ENCODE peak calls at places on chromosome 13, in eight cellular contexts. One of them, this sample, is unnamed.

GRCh38 chr13:49791753-49792549 is 531 bp downstream of the KPNA3 start:
- DNase-seq in mammary epithelial cell: peak
- DNase-seq in activated B cell treated with CpG ODN at 0.5 μM for 24 hours: peak
- DNase-seq in colonic mucosa: peak
- DNase-seq in astrocyte: peak
- DNase-seq in MCF 10A: peak
- DNase-seq in A673: peak
- DNase-seq in CD8-positive, alpha-beta T cell: peak
- DNase-seq in this sample: no peak

GRCh38 chr13:112688560-112689497 is 1.0 kb upstream of the ATP11A start:
- DNase-seq in astrocyte: no peak
- DNase-seq in A673: no peak
- DNase-seq in MCF 10A: no peak
- DNase-seq in colonic mucosa: peak
- DNase-seq in mammary epithelial cell: no peak
- DNase-seq in CD8-positive, alpha-beta T cell: no peak
- DNase-seq in activated B cell treated with CpG ODN at 0.5 μM for 24 hours: no peak
- DNase-seq in this sample: no peak

GRCh38 chr13:66875264-66875663 is 354.9 kb downstream of the PCDH9 start:
- DNase-seq in colonic mucosa: no peak
- DNase-seq in MCF 10A: no peak
- DNase-seq in A673: no peak
- DNase-seq in CD8-positive, alpha-beta T cell: no peak
- DNase-seq in astrocyte: no peak
- DNase-seq in mammary epithelial cell: no peak
- DNase-seq in activated B cell treated with CpG ODN at 0.5 μM for 24 hours: no peak
- DNase-seq in this sample: no peak

GRCh38 chr13:104586010-104586746 is 1520.0 kb upstream of the SLC10A2 start:
- DNase-seq in colonic mucosa: peak
- DNase-seq in A673: no peak
- DNase-seq in CD8-positive, alpha-beta T cell: no peak
- DNase-seq in astrocyte: peak
- DNase-seq in activated B cell treated with CpG ODN at 0.5 μM for 24 hours: no peak
- DNase-seq in mammary epithelial cell: no peak
- DNase-seq in MCF 10A: peak
- DNase-seq in this sample: no peak

GRCh38 chr13:33353210-33353609 is 67.7 kb upstream of the STARD13 start:
- DNase-seq in astrocyte: no peak
- DNase-seq in mammary epithelial cell: no peak
- DNase-seq in MCF 10A: no peak
- DNase-seq in CD8-positive, alpha-beta T cell: no peak
- DNase-seq in activated B cell treated with CpG ODN at 0.5 μM for 24 hours: peak
- DNase-seq in A673: no peak
- DNase-seq in colonic mucosa: peak
- DNase-seq in this sample: no peak

GRCh38 chr13:79295906-79296564 is 110.0 kb downstream of the RBM26 start:
- DNase-seq in activated B cell treated with CpG ODN at 0.5 μM for 24 hours: no peak
- DNase-seq in MCF 10A: peak
- DNase-seq in colonic mucosa: no peak
- DNase-seq in astrocyte: no peak
- DNase-seq in CD8-positive, alpha-beta T cell: no peak
- DNase-seq in mammary epithelial cell: no peak
- DNase-seq in A673: no peak
- DNase-seq in this sample: peak

GRCh38 chr13:51249254-51249653 is 27.1 kb downstream of the FAM124A start:
- DNase-seq in activated B cell treated with CpG ODN at 0.5 μM for 24 hours: no peak
- DNase-seq in A673: no peak
- DNase-seq in CD8-positive, alpha-beta T cell: no peak
- DNase-seq in mammary epithelial cell: peak
- DNase-seq in MCF 10A: peak
- DNase-seq in colonic mucosa: no peak
- DNase-seq in astrocyte: peak
- DNase-seq in this sample: no peak

GRCh38 chr13:46582190-46582589 is 29.2 kb downstream of the LRCH1 start:
- DNase-seq in activated B cell treated with CpG ODN at 0.5 μM for 24 hours: no peak
- DNase-seq in mammary epithelial cell: no peak
- DNase-seq in colonic mucosa: no peak
- DNase-seq in astrocyte: no peak
- DNase-seq in A673: no peak
- DNase-seq in CD8-positive, alpha-beta T cell: no peak
- DNase-seq in MCF 10A: no peak
- DNase-seq in this sample: no peak

GRCh38 chr13:106520205-106521004 is 15.1 kb downstream of the EFNB2 start:
- DNase-seq in CD8-positive, alpha-beta T cell: no peak
- DNase-seq in activated B cell treated with CpG ODN at 0.5 μM for 24 hours: no peak
- DNase-seq in mammary epithelial cell: no peak
- DNase-seq in A673: no peak
- DNase-seq in astrocyte: no peak
- DNase-seq in colonic mucosa: no peak
- DNase-seq in MCF 10A: no peak
- DNase-seq in this sample: no peak

GRCh38 chr13:102970542-102970941 is 95.7 kb downstream of the SLC10A2 start:
- DNase-seq in MCF 10A: no peak
- DNase-seq in mammary epithelial cell: no peak
- DNase-seq in activated B cell treated with CpG ODN at 0.5 μM for 24 hours: no peak
- DNase-seq in A673: no peak
- DNase-seq in colonic mucosa: no peak
- DNase-seq in astrocyte: no peak
- DNase-seq in CD8-positive, alpha-beta T cell: no peak
- DNase-seq in this sample: no peak

GRCh38 chr13:57437587-57437986 is 194.0 kb upstream of the PCDH17 start:
- DNase-seq in astrocyte: no peak
- DNase-seq in mammary epithelial cell: no peak
- DNase-seq in colonic mucosa: no peak
- DNase-seq in CD8-positive, alpha-beta T cell: no peak
- DNase-seq in activated B cell treated with CpG ODN at 0.5 μM for 24 hours: no peak
- DNase-seq in A673: no peak
- DNase-seq in MCF 10A: no peak
- DNase-seq in this sample: no peak

GRCh38 chr13:45207319-45207718 is 6.5 kb upstream of the KCTD4 start:
- DNase-seq in mammary epithelial cell: no peak
- DNase-seq in A673: no peak
- DNase-seq in colonic mucosa: no peak
- DNase-seq in MCF 10A: peak
- DNase-seq in astrocyte: no peak
- DNase-seq in CD8-positive, alpha-beta T cell: no peak
- DNase-seq in activated B cell treated with CpG ODN at 0.5 μM for 24 hours: no peak
- DNase-seq in this sample: no peak

GRCh38 chr13:51317262-51317661 is 22.2 kb upstream of the SERPINE3 start:
- DNase-seq in CD8-positive, alpha-beta T cell: no peak
- DNase-seq in MCF 10A: no peak
- DNase-seq in A673: no peak
- DNase-seq in activated B cell treated with CpG ODN at 0.5 μM for 24 hours: no peak
- DNase-seq in astrocyte: peak
- DNase-seq in colonic mucosa: no peak
- DNase-seq in mammary epithelial cell: peak
- DNase-seq in this sample: no peak

GRCh38 chr13:37681295-37682032 is 82.9 kb upstream of the POSTN start:
- DNase-seq in CD8-positive, alpha-beta T cell: no peak
- DNase-seq in A673: no peak
- DNase-seq in MCF 10A: peak
- DNase-seq in colonic mucosa: no peak
- DNase-seq in mammary epithelial cell: no peak
- DNase-seq in astrocyte: peak
- DNase-seq in activated B cell treated with CpG ODN at 0.5 μM for 24 hours: no peak
- DNase-seq in this sample: no peak

GRCh38 chr13:89673789-89674311 is 1673.6 kb upstream of the MIR17HG start:
- DNase-seq in astrocyte: no peak
- DNase-seq in activated B cell treated with CpG ODN at 0.5 μM for 24 hours: no peak
- DNase-seq in MCF 10A: no peak
- DNase-seq in mammary epithelial cell: no peak
- DNase-seq in colonic mucosa: no peak
- DNase-seq in CD8-positive, alpha-beta T cell: no peak
- DNase-seq in A673: no peak
- DNase-seq in this sample: no peak

GRCh38 chr13:45872574-45872973 is 21.0 kb upstream of the SIAH3 start:
- DNase-seq in activated B cell treated with CpG ODN at 0.5 μM for 24 hours: no peak
- DNase-seq in CD8-positive, alpha-beta T cell: no peak
- DNase-seq in colonic mucosa: no peak
- DNase-seq in MCF 10A: no peak
- DNase-seq in A673: no peak
- DNase-seq in astrocyte: no peak
- DNase-seq in mammary epithelial cell: no peak
- DNase-seq in this sample: no peak

GRCh38 chr13:75458696-75459422 is 23.1 kb downstream of the TBC1D4 start:
- DNase-seq in A673: no peak
- DNase-seq in activated B cell treated with CpG ODN at 0.5 μM for 24 hours: no peak
- DNase-seq in mammary epithelial cell: peak
- DNase-seq in colonic mucosa: peak
- DNase-seq in astrocyte: no peak
- DNase-seq in CD8-positive, alpha-beta T cell: no peak
- DNase-seq in MCF 10A: no peak
- DNase-seq in this sample: no peak

GRCh38 chr13:90999401-90999800 is 348.1 kb upstream of the MIR17HG start:
- DNase-seq in mammary epithelial cell: no peak
- DNase-seq in A673: no peak
- DNase-seq in activated B cell treated with CpG ODN at 0.5 μM for 24 hours: no peak
- DNase-seq in MCF 10A: no peak
- DNase-seq in CD8-positive, alpha-beta T cell: no peak
- DNase-seq in colonic mucosa: no peak
- DNase-seq in astrocyte: no peak
- DNase-seq in this sample: no peak

GRCh38 chr13:109231853-109232252 is 554.5 kb downstream of the IRS2 start:
- DNase-seq in MCF 10A: no peak
- DNase-seq in activated B cell treated with CpG ODN at 0.5 μM for 24 hours: no peak
- DNase-seq in A673: no peak
- DNase-seq in CD8-positive, alpha-beta T cell: no peak
- DNase-seq in astrocyte: no peak
- DNase-seq in colonic mucosa: no peak
- DNase-seq in mammary epithelial cell: no peak
- DNase-seq in this sample: no peak

GRCh38 chr13:91144054-91144453 is 203.4 kb upstream of the MIR17HG start:
- DNase-seq in MCF 10A: no peak
- DNase-seq in mammary epithelial cell: no peak
- DNase-seq in colonic mucosa: no peak
- DNase-seq in activated B cell treated with CpG ODN at 0.5 μM for 24 hours: no peak
- DNase-seq in A673: no peak
- DNase-seq in CD8-positive, alpha-beta T cell: no peak
- DNase-seq in astrocyte: no peak
- DNase-seq in this sample: no peak

GRCh38 chr13:48264052-48264451 is 31.0 kb downstream of the ITM2B start:
- DNase-seq in astrocyte: no peak
- DNase-seq in CD8-positive, alpha-beta T cell: no peak
- DNase-seq in colonic mucosa: no peak
- DNase-seq in MCF 10A: no peak
- DNase-seq in A673: no peak
- DNase-seq in mammary epithelial cell: no peak
- DNase-seq in activated B cell treated with CpG ODN at 0.5 μM for 24 hours: no peak
- DNase-seq in this sample: no peak

GRCh38 chr13:51000058-51000457 is 90.5 kb downstream of the RNASEH2B start:
- DNase-seq in colonic mucosa: no peak
- DNase-seq in mammary epithelial cell: no peak
- DNase-seq in activated B cell treated with CpG ODN at 0.5 μM for 24 hours: no peak
- DNase-seq in astrocyte: peak
- DNase-seq in MCF 10A: no peak
- DNase-seq in CD8-positive, alpha-beta T cell: no peak
- DNase-seq in A673: no peak
- DNase-seq in this sample: no peak

GRCh38 chr13:112510002-112510780 is 77.8 kb downstream of the TUBGCP3 start:
- DNase-seq in CD8-positive, alpha-beta T cell: no peak
- DNase-seq in mammary epithelial cell: peak
- DNase-seq in astrocyte: peak
- DNase-seq in activated B cell treated with CpG ODN at 0.5 μM for 24 hours: no peak
- DNase-seq in colonic mucosa: no peak
- DNase-seq in MCF 10A: peak
- DNase-seq in A673: peak
- DNase-seq in this sample: peak

DNA sequence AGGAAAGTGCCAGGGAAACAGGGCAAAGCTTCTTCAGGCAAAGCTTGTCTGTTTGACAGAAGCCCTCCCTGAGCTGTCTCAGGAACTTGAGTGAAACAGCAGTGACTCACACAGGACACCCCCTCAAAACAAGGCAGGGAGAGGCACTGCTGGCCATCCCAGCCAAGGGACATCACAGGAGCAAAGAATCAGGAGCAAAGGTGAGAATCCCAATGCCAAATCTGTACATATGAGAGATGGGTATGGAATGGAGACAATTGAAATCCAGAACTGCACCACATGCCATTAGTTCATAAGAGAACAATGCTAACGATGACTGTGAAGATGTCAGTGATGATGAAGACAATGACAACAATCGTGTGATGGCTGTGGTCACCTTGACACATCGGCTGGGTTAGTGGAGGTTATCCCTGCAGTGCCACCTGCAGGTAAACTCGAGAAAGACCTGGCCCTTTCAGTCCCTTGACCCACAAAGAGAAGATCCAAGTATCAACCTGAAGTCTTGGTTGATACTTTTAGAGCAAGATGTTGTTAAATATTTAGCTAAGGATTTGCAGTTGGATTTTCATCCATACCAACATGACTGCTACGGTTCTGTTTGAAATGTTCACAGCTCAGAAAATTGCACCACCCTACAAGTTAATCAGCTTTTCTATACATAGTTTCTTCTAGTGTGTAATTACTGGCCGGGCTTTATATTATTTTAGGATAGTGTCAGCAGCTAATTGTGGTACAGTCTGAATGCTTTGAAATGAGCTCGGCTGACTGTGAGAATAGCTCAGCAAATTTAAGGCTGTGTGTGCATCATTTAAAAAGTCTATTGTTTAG is 42.0 kb upstream of the IPO5 start:
- DNase-seq in mammary epithelial cell: peak
- DNase-seq in colonic mucosa: no peak
- DNase-seq in A673: no peak
- DNase-seq in astrocyte: peak
- DNase-seq in activated B cell treated with CpG ODN at 0.5 μM for 24 hours: no peak
- DNase-seq in CD8-positive, alpha-beta T cell: no peak
- DNase-seq in MCF 10A: peak
- DNase-seq in this sample: no peak
- TF ChIP-seq CTCF in mammary epithelial cell: peak
- TF ChIP-seq CTCF in colonic mucosa: peak
- TF ChIP-seq CTCF in A673: peak
- TF ChIP-seq CTCF in astrocyte: peak
- TF ChIP-seq CTCF in activated B cell treated with CpG ODN at 0.5 μM for 24 hours: no peak
- TF ChIP-seq CTCF in CD8-positive, alpha-beta T cell: no peak
- TF ChIP-seq CTCF in MCF 10A: peak
- TF ChIP-seq CTCF in this sample: peak

GRCh38 chr13:35839746-35840273 is 291.4 kb downstream of the DCLK1 start:
- DNase-seq in CD8-positive, alpha-beta T cell: no peak
- DNase-seq in A673: no peak
- DNase-seq in activated B cell treated with CpG ODN at 0.5 μM for 24 hours: no peak
- DNase-seq in colonic mucosa: no peak
- DNase-seq in MCF 10A: no peak
- DNase-seq in astrocyte: no peak
- DNase-seq in mammary epithelial cell: no peak
- DNase-seq in this sample: peak
- TF ChIP-seq CTCF in CD8-positive, alpha-beta T cell: no peak
- TF ChIP-seq CTCF in A673: no peak
- TF ChIP-seq CTCF in activated B cell treated with CpG ODN at 0.5 μM for 24 hours: no peak
- TF ChIP-seq CTCF in colonic mucosa: no peak
- TF ChIP-seq CTCF in MCF 10A: no peak
- TF ChIP-seq CTCF in astrocyte: no peak
- TF ChIP-seq CTCF in mammary epithelial cell: no peak
- TF ChIP-seq CTCF in this sample: no peak

GRCh38 chr13:52850396-52851152 is 2.1 kb upstream of the PCDH8 start:
- DNase-seq in mammary epithelial cell: peak
- DNase-seq in activated B cell treated with CpG ODN at 0.5 μM for 24 hours: no peak
- DNase-seq in colonic mucosa: peak
- DNase-seq in astrocyte: peak
- DNase-seq in A673: peak
- DNase-seq in MCF 10A: peak
- DNase-seq in CD8-positive, alpha-beta T cell: no peak
- DNase-seq in this sample: peak
- TF ChIP-seq CTCF in mammary epithelial cell: no peak
- TF ChIP-seq CTCF in activated B cell treated with CpG ODN at 0.5 μM for 24 hours: no peak
- TF ChIP-seq CTCF in colonic mucosa: no peak
- TF ChIP-seq CTCF in astrocyte: no peak
- TF ChIP-seq CTCF in A673: peak
- TF ChIP-seq CTCF in MCF 10A: peak
- TF ChIP-seq CTCF in CD8-positive, alpha-beta T cell: no peak
- TF ChIP-seq CTCF in this sample: peak

GRCh38 chr13:20363162-20363561 is 131.0 kb upstream of the GJB6 start:
- DNase-seq in activated B cell treated with CpG ODN at 0.5 μM for 24 hours: no peak
- DNase-seq in colonic mucosa: no peak
- DNase-seq in CD8-positive, alpha-beta T cell: no peak
- DNase-seq in A673: no peak
- DNase-seq in mammary epithelial cell: no peak
- DNase-seq in astrocyte: no peak
- DNase-seq in MCF 10A: no peak
- DNase-seq in this sample: no peak
- TF ChIP-seq CTCF in activated B cell treated with CpG ODN at 0.5 μM for 24 hours: no peak
- TF ChIP-seq CTCF in colonic mucosa: no peak
- TF ChIP-seq CTCF in CD8-positive, alpha-beta T cell: no peak
- TF ChIP-seq CTCF in A673: no peak
- TF ChIP-seq CTCF in mammary epithelial cell: no peak
- TF ChIP-seq CTCF in astrocyte: no peak
- TF ChIP-seq CTCF in MCF 10A: no peak
- TF ChIP-seq CTCF in this sample: no peak

This sample was measured in dorsolateral prefrontal cortex.